ENCODE peak calls at places on chromosomes 7 and 10, in seven cellular contexts. G, J, L, P, B, F and C are unnamed samples.

GRCh38 chr7:4102231-4102841 is 579.8 kb upstream of the FOXK1 start:
- DNase-seq in G (no peak), J (no peak), F (no peak), P (no peak), L (no peak), B (no peak), C (no peak)

GRCh38 chr7:4191046-4191445 is 491.0 kb upstream of the FOXK1 start:
- DNase-seq in P (no peak), B (no peak), G (no peak), L (no peak), F (peak), J (no peak), C (no peak)

GRCh38 chr7:141702047-141702567 is at the start of gene DENND11:
- DNase-seq in B (peak), G (no peak), P (peak), L (peak), F (peak), J (peak), C (peak)

GRCh38 chr7:108265007-108265406 is 134.8 kb upstream of the LAMB4 start:
- DNase-seq in J (no peak), L (no peak), B (no peak), P (no peak), G (no peak), F (no peak), C (no peak)

GRCh38 chr10:86872757-86873156 is 84.7 kb downstream of the MMRN2 start:
- DNase-seq in B (no peak), G (no peak), J (no peak), F (no peak), P (peak), L (no peak), C (peak)

GRCh38 chr10:1230138-1230537 is 174.0 kb downstream of the WDR37 start:
- DNase-seq in B (no peak), P (no peak), G (no peak), F (no peak), L (no peak), J (no peak), C (no peak)

GRCh38 chr10:89929282-89930026 is 228.1 kb downstream of the KIF20B start:
- DNase-seq in L (no peak), J (no peak), P (no peak), F (no peak), G (no peak), B (no peak), C (no peak)

GRCh38 chr7:139626817-139627216 is 103.3 kb downstream of the CLEC2L start:
- DNase-seq in B (peak), G (no peak), F (no peak), P (no peak), J (no peak), L (no peak), C (no peak)

GRCh38 chr7:77537595-77538185 is 595 bp downstream of the PTPN12 start:
- DNase-seq in F (peak), G (no peak), P (peak), B (peak), J (peak), L (peak), C (peak)

GRCh38 chr10:121580276-121581116 is 17.7 kb downstream of the FGFR2 start:
- DNase-seq in L (no peak), J (no peak), B (no peak), F (no peak), G (no peak), P (no peak), C (no peak)

GRCh38 chr7:11437987-11438386 is 394.0 kb downstream of the THSD7A start:
- DNase-seq in P (peak), J (no peak), G (no peak), L (no peak), B (no peak), F (no peak), C (no peak)
- H3K4me3 ChIP-seq in P (no peak), J (no peak), G (no peak), L (no peak), B (no peak), F (no peak), C (no peak)

GRCh38 chr7:132141109-132141508 is 435.2 kb downstream of the PLXNA4 start:
- DNase-seq in G (no peak), J (no peak), F (no peak), P (peak), B (no peak), L (no peak), C (no peak)

GRCh38 chr7:132142006-132142405 is 434.3 kb downstream of the PLXNA4 start:
- DNase-seq in B (no peak), G (no peak), L (no peak), P (no peak), F (no peak), J (no peak), C (no peak)

GRCh38 chr7:132148876-132149275 is 427.4 kb downstream of the PLXNA4 start:
- DNase-seq in L (no peak), G (no peak), B (no peak), P (no peak), J (no peak), F (no peak), C (no peak)

GRCh38 chr7:132145063-132145462 is 431.2 kb downstream of the PLXNA4 start:
- DNase-seq in P (no peak), F (no peak), B (no peak), J (no peak), L (no peak), G (no peak), C (no peak)

DNA sequence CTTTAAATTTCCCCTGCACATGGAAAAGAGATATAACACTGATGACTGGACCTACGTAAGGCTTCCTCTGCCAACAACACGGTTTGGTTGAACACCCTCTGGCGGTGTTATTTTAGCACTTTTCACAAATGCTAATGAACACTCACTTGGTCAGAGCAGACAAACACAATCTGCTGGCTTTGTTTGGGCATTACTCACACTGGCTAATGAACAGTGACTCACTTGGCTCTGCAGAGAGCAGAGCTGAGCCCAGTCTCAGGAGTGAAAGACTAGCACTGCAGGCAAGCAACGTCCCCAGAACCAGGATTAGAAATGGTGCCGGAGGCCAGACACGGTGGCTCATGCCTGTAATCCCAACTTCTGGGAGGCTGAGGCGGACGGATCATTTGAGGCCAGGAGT is 430.8 kb downstream of the PLXNA4 start:
- DNase-seq in F (no peak), G (no peak), L (no peak), J (no peak), P (peak), B (no peak), C (no peak)
- TF ChIP-seq CTCF in F (no peak), G (peak), L (no peak), J (no peak), P (peak), B (no peak), C (no peak)

DNA sequence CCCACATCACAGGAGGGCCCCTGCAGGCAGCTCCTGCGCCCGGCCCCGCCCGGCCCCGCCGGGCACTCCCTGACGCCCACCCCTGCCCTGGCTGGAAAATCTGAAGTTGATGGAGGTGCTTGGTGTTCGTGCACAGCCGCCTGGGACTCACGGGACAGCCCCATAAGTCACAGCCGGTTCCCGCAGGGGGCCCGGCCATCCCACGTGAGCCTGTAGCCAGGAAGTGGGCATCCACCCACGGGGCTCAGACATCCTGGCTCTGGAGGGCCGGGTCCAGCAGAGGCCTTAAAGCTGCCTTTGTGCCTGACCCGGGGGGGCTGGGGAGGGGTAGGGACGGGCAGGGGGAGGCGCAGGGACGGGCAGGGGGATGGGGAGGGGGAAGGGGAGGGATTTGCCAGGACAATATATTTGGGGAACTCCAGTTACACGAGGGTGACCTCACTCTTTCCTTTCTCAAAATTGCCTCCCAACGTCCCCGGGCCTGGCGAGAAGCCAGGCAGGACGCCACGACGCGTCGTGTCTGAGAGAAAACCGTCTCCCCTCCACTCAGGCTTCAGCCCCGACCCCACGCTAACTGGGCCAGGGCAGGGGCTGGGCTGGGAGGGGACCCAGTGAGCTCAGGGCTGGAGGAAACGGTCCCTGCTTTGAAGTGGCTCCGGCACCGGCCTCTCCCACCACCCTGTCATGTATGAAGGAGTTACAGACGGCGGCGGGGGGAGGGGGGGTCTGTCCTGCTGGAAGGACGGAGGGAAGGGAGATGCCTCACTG is 82.1 kb upstream of the PDGFA start:
- DNase-seq in J (peak), B (no peak), P (peak), L (peak), G (no peak), F (peak), C (peak)
- H3K4me3 ChIP-seq in J (peak), B (no peak), P (no peak), L (peak), G (no peak), F (no peak), C (no peak)

DNA sequence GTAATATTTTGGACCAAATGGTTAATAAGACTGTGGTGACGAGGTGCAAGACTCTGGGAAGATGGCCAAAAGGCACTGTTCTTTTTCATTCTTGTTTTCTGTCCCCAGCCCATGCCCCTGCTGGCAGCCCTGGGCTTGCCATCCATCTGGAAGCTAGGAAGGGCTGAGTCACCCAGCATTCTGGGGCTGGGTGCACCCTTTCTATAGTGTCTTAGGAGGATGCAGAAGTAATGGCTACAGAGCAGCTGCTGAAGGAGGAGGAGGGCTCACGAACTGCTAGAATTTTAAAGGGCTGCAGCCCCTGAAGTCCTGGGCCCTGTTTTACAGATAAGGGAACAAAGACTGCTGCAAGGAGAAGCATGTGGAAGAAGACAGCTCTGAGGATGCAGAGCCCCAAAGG is 42.8 kb upstream of the ZNF32 start:
- DNase-seq in L (no peak), P (peak), B (no peak), G (no peak), F (no peak), J (no peak), C (no peak)
- TF ChIP-seq CTCF in L (no peak), P (peak), B (no peak), G (no peak), F (no peak), J (no peak), C (no peak)

GRCh38 chr7:85927226-85927625 is 716.5 kb upstream of the GRM3 start:
- DNase-seq in B (no peak), G (no peak), P (no peak), L (no peak), J (no peak), F (no peak), C (no peak)

GRCh38 chr7:85931919-85932318 is 711.8 kb upstream of the GRM3 start:
- DNase-seq in J (no peak), G (no peak), B (no peak), F (no peak), P (no peak), L (no peak), C (no peak)

GRCh38 chr7:85924062-85924461 is 719.6 kb upstream of the GRM3 start:
- DNase-seq in J (no peak), F (no peak), B (no peak), L (no peak), G (no peak), P (no peak), C (no peak)

DNA sequence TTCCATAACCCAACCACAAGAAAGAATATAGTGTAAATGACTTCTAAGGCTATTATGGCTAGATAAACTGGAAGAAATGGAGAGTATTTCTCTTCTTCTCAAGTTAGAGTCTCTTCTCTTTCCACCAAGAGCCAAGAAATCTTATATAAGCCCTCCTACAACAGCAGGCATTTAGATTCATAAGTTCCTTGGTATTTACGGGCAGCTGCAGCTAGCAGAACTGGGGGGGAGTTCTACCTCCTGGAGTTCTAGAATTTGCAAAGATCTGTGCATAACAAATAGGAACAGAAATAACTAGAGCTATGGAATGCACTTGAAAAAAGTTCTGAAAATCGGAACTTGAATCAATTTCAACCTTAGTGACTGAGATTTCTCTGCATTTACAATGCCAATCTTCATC is 715.2 kb upstream of the GRM3 start:
- DNase-seq in L (no peak), F (no peak), B (no peak), J (no peak), P (no peak), G (no peak), C (no peak)
- H3K4me3 ChIP-seq in L (no peak), F (no peak), B (no peak), J (no peak), P (no peak), G (no peak), C (no peak)

GRCh38 chr10:56823849-56824248 is 462.8 kb upstream of the ZWINT start:
- DNase-seq in J (no peak), G (no peak), L (no peak), P (no peak), F (no peak), B (peak), C (no peak)
- TF ChIP-seq CTCF in J (no peak), G (no peak), L (peak), P (no peak), F (peak), B (peak), C (no peak)

DNA sequence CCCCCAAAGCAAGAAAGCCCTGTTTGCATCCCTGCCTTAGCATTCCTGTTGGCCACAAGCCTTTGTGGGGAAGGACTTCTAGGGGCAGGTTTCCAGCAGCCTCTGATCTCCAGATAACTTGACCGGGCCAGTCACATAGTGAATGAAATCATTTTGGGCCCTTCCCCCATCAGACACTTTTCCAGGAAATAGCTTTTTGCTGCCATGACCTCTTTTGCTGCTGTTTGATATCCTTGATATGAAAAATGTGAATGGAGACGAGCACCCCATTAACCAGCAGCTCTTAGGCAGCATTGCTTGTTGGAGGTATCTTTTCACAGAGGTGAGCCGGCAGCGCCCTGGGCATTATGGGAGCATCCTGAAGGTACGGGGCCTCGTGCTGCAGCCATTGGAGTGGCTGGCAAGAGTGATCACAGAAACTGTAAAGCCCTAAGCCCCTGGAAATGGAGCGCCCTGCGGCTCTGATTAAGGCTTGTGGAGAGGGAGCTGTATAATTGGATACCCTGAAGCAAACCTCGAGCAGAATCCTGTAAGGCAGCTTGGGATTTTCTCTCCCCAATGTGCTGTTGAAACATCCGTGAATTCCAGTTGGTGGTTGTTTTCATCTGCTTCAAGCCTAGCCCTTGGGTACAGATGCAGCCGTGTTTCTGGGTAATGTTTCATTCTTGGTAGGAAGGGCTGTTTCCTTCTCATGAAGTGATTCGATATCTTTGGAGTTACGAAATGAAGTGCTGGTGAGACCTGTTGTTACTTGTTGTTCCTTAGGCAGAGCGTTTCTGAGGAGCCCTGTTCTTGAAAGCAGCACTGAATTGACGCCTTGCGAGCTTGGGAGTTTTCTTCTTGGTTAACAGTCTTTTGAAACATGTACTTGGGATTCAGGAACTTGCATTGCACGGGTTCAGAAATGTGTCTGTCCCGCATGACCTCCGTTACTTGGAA is 179.0 kb downstream of the PTEN start:
- DNase-seq in L (no peak), G (no peak), B (no peak), J (peak), F (no peak), P (peak), C (no peak)
- H3K4me3 ChIP-seq in L (peak), G (no peak), B (no peak), J (peak), F (no peak), P (no peak), C (no peak)

GRCh38 chr10:5948999-5949759 is 28.2 kb downstream of the IL15RA start:
- DNase-seq in J (peak), F (peak), P (peak), G (no peak), B (peak), L (peak), C (no peak)
- TF ChIP-seq CTCF in J (peak), F (peak), P (peak), G (peak), B (peak), L (peak), C (no peak)

GRCh38 chr7:51797371-51797770 is 480.8 kb upstream of the COBL start:
- DNase-seq in G (no peak), F (no peak), P (no peak), L (no peak), B (no peak), J (no peak), C (no peak)
- H3K4me3 ChIP-seq in G (no peak), F (no peak), P (no peak), L (no peak), B (no peak), J (no peak), C (no peak)